ENCODE peak calls at places on chromosomes 4 and X, in ten cellular contexts. K, Q, F, E, D, J, T, U, S and R are unnamed samples.

GRCh38 chr4:123299212-123299651 is 97.4 kb upstream of the SPRY1 start:
- DNase-seq in K (no peak), Q (no peak), F (no peak), E (no peak), D (no peak), J (no peak), T (no peak), U (no peak), S (no peak), R (peak)

GRCh38 chrX:2192584-2193272 is 308.0 kb downstream of the DHRSX start:
- DNase-seq in K (no peak), Q (no peak), F (no peak), E (no peak), D (no peak), J (no peak), T (no peak), U (peak), S (no peak), R (no peak)

GRCh38 chr4:140344621-140345020 is 28.8 kb upstream of the SCOC start:
- DNase-seq in K (no peak), Q (no peak), F (no peak), E (no peak), D (no peak), J (no peak), T (no peak), U (peak), S (no peak), R (no peak)

GRCh38 chrX:46376246-46376885 is 168.9 kb downstream of the ZNF674 start:
- DNase-seq in K (no peak), Q (no peak), F (no peak), E (peak), D (peak), J (peak), T (peak), U (no peak), S (peak), R (peak)

GRCh38 chrX:115553171-115553570 is 7.8 kb upstream of the PLS3 start:
- DNase-seq in K (no peak), Q (no peak), F (no peak), E (no peak), D (no peak), J (no peak), T (no peak), U (no peak), S (no peak), R (no peak)

GRCh38 chr4:6999172-7000086 is 43.7 kb upstream of the TADA2B start:
- DNase-seq in K (no peak), Q (no peak), F (no peak), E (no peak), D (no peak), J (no peak), T (no peak), U (no peak), S (no peak), R (no peak)

GRCh38 chr4:31071807-31072486 is 351.8 kb downstream of the PCDH7 start:
- DNase-seq in K (no peak), Q (no peak), F (no peak), E (no peak), D (no peak), J (no peak), T (no peak), U (no peak), S (no peak), R (no peak)

GRCh38 chr4:71550220-71551190 is 211.7 kb downstream of the SLC4A4 start:
- DNase-seq in K (no peak), Q (no peak), F (no peak), E (no peak), D (peak), J (no peak), T (peak), U (no peak), S (no peak), R (no peak)

GRCh38 chr4:26458104-26458503 is 32.2 kb downstream of the CCKAR start:
- DNase-seq in K (no peak), Q (peak), F (no peak), E (no peak), D (no peak), J (no peak), T (no peak), U (no peak), S (no peak), R (no peak)